ENCODE peak calls at places on chromosomes 11 and 22, in six cellular contexts. R is HCT116, G is K562, Q is H1, T is GM12878, W is HepG2. P is an unnamed sample.

GRCh38 chr11:7278314-7278917 is 26.7 kb downstream of the SYT9 start:
- DNase-seq in R (peak; percentile 24), G (peak; percentile 31), Q (no peak), T (no peak), W (peak; percentile 10), P (no peak)

GRCh38 chr22:26462971-26463661 is 20.5 kb downstream of the HPS4 start:
- DNase-seq in R (no peak), G (no peak), Q (no peak), T (no peak), W (no peak), P (no peak)

GRCh38 chr11:17734986-17735822 is 623 bp downstream of the KCNC1 start:
- DNase-seq in R (no peak), G (peak; percentile 62), Q (peak; percentile 84), T (no peak), W (peak; percentile 33), P (no peak)

GRCh38 chr11:96254087-96254486 is 88.9 kb downstream of the MAML2 start:
- DNase-seq in R (no peak), G (no peak), Q (no peak), T (peak; percentile 91), W (peak; percentile 52), P (no peak)

GRCh38 chr11:18771266-18772035 is 20.1 kb downstream of the PTPN5 start:
- DNase-seq in R (no peak), G (no peak), Q (no peak), T (no peak), W (no peak), P (no peak)

GRCh38 chr11:47705722-47706121 is 9.4 kb downstream of the AGBL2 start:
- DNase-seq in R (no peak), G (no peak), Q (no peak), T (no peak), W (no peak), P (no peak)

GRCh38 chr22:23305922-23306374 is 125.6 kb downstream of the BCR start:
- DNase-seq in R (no peak), G (no peak), Q (no peak), T (no peak), W (no peak), P (no peak)

GRCh38 chr11:119693253-119693815 is 35.7 kb downstream of the NECTIN1 start:
- DNase-seq in R (no peak), G (no peak), Q (no peak), T (no peak), W (no peak), P (no peak)

GRCh38 chr22:28139993-28140392 is 220.9 kb upstream of the PITPNB start:
- DNase-seq in R (no peak), G (no peak), Q (no peak), T (no peak), W (no peak), P (no peak)

GRCh38 chr11:34308049-34308692 is 49.6 kb downstream of the ABTB2 start:
- DNase-seq in R (peak; percentile 24), G (no peak), Q (no peak), T (no peak), W (no peak), P (no peak)

GRCh38 chr11:64245797-64246623 is 733 bp downstream of the PPP1R14B start:
- DNase-seq in R (no peak), G (peak; percentile 68), Q (no peak), T (no peak), W (peak; percentile 58), P (no peak)

GRCh38 chr11:47394322-47395224 is 13.8 kb upstream of the SLC39A13 start:
- DNase-seq in R (no peak), G (peak; percentile 73), Q (no peak), T (no peak), W (peak; percentile 38), P (no peak)

GRCh38 chr11:93573184-93573583 is 30.0 kb upstream of the SMCO4 start:
- DNase-seq in R (no peak), G (no peak), Q (no peak), T (no peak), W (no peak), P (no peak)

GRCh38 chr11:7571640-7572000 is 57.8 kb downstream of the PPFIBP2 start:
- DNase-seq in R (peak; percentile 51), G (peak; percentile 51), Q (peak; percentile 88), T (no peak), W (peak; percentile 76), P (peak; percentile 80)

DNA sequence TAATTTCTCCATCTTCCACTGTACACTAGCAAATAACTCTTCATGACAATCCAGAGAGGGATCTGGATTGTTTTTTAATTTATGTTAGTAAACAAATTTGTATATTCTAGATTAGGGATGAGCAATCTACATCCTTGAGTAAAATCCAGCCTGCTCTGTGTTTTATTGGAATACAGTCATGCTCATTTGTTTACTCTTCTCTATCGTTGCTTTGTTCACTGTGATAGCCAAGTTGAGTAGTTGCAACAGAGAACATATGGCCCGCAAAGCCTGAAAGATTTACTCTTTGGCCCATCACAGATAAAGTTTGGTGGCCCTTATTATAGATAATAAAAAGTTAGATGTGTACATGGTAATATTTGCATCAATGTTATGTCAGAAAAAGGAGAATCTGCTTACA is 6.2 kb upstream of the BLID start:
- DNase-seq in R (no peak), G (no peak), Q (no peak), T (no peak), W (no peak), P (no peak)
- H3K4me1 ChIP-seq in R (peaks cover 69% of the 10 kb centered on the region), G (no peaks in the 10 kb centered on the region), Q (no peaks in the 10 kb centered on the region), T (no peaks in the 10 kb centered on the region), W (no peaks in the 10 kb centered on the region), P (no peaks in the 10 kb centered on the region)

GRCh38 chr22:50207383-50208031 is 6.7 kb downstream of the SELENOO start:
- DNase-seq in R (no peak), G (no peak), Q (no peak), T (no peak), W (no peak), P (no peak)
- TF ChIP-seq ZNF274 in R (no peak), G (no peak), Q (no peak), T (no peak), W (no peak), P (no peak)

GRCh38 chr22:40610329-40610850 is 26.1 kb downstream of the MRTFA start:
- DNase-seq in R (no peak), G (peak; percentile 15), Q (no peak), T (no peak), W (no peak), P (no peak)
- H3K4me1 ChIP-seq in R (peaks cover 11% of the 10 kb centered on the region), G (peaks cover 25% of the 10 kb centered on the region), Q (peaks cover 3% of the 10 kb centered on the region), T (no peaks in the 10 kb centered on the region), W (peaks cover 29% of the 10 kb centered on the region), P (no peaks in the 10 kb centered on the region)

GRCh38 chr11:116725434-116726221 is 47.2 kb downstream of the BUD13 start:
- DNase-seq in R (no peak), G (no peak), Q (no peak), T (no peak), W (no peak), P (no peak)

GRCh38 chr11:116730241-116730561 is 42.6 kb downstream of the BUD13 start:
- DNase-seq in R (no peak), G (no peak), Q (no peak), T (no peak), W (no peak), P (no peak)

GRCh38 chr11:116730568-116730967 is 42.2 kb downstream of the BUD13 start:
- DNase-seq in R (no peak), G (no peak), Q (no peak), T (no peak), W (no peak), P (no peak)

GRCh38 chr11:116729501-116730240 is 43.1 kb downstream of the BUD13 start:
- DNase-seq in R (no peak), G (no peak), Q (no peak), T (no peak), W (no peak), P (no peak)

DNA sequence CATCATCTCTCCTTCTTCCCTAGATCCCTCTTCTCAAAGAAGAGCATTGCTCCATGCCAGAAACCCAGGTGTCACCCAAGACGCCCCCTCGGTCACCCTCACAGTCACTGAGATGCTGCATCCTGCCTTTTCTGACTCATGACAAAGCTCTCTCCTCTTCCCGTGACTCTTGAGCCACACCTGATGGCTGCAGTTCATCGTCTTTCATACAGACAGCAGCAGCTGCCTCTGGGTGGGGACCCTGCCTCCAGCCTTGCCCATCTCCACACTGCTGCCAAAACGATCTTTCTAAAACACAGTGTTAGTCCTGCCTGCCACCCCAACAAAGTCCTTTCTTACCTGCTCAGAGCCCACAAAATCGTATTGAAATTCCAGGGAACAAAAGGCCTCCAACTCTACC is 44.8 kb downstream of the BUD13 start:
- DNase-seq in R (no peak), G (no peak), Q (no peak), T (no peak), W (no peak), P (no peak)
- TF ChIP-seq ZNF274 in R (no peak), G (no peak), Q (no peak), T (no peak), W (no peak), P (no peak)